ENCODE peak calls at places on chromosomes 7 and 10, in six cellular contexts. One of them, this sample, is unnamed.

GRCh38 chr7:141154131-141154732 is 80.4 kb downstream of the TMEM178B start:
- DNase-seq in GM23338: no peak
- DNase-seq in heart right ventricle: no peak
- DNase-seq in left lung: no peak
- DNase-seq in BE2C: no peak
- DNase-seq in IMR-90: no peak
- DNase-seq in this sample: no peak

GRCh38 chr10:96188911-96189310 is 58.8 kb downstream of the ZNF518A start:
- DNase-seq in heart right ventricle: no peak
- DNase-seq in GM23338: no peak
- DNase-seq in left lung: no peak
- DNase-seq in BE2C: no peak
- DNase-seq in IMR-90: peak; percentile 36
- DNase-seq in this sample: no peak

GRCh38 chr10:95330966-95331453 is 40.2 kb upstream of the PDLIM1 start:
- DNase-seq in GM23338: no peak
- DNase-seq in IMR-90: peak; percentile 52
- DNase-seq in heart right ventricle: no peak
- DNase-seq in BE2C: no peak
- DNase-seq in left lung: no peak
- DNase-seq in this sample: no peak

GRCh38 chr7:134873253-134873652 is 93.8 kb downstream of the CALD1 start:
- DNase-seq in GM23338: no peak
- DNase-seq in heart right ventricle: no peak
- DNase-seq in BE2C: no peak
- DNase-seq in IMR-90: peak; percentile 47
- DNase-seq in left lung: no peak
- DNase-seq in this sample: peak; percentile 78

GRCh38 chr7:128270799-128271411 is 29.8 kb downstream of the LEP start:
- DNase-seq in left lung: peak; percentile 80
- DNase-seq in GM23338: peak; percentile 73
- DNase-seq in heart right ventricle: no peak
- DNase-seq in IMR-90: no peak
- DNase-seq in BE2C: no peak
- DNase-seq in this sample: no peak

GRCh38 chr7:3771906-3772305 is 470.9 kb downstream of the SDK1 start:
- DNase-seq in IMR-90: no peak
- DNase-seq in left lung: no peak
- DNase-seq in heart right ventricle: no peak
- DNase-seq in GM23338: no peak
- DNase-seq in BE2C: no peak
- DNase-seq in this sample: no peak

GRCh38 chr7:86970547-86970946 is 88.9 kb downstream of the ELAPOR2 start:
- DNase-seq in GM23338: no peak
- DNase-seq in left lung: no peak
- DNase-seq in heart right ventricle: no peak
- DNase-seq in BE2C: no peak
- DNase-seq in IMR-90: no peak
- DNase-seq in this sample: no peak

GRCh38 chr7:117173001-117173400 is 149.9 kb downstream of the WNT2 start:
- DNase-seq in BE2C: no peak
- DNase-seq in left lung: no peak
- DNase-seq in IMR-90: no peak
- DNase-seq in GM23338: no peak
- DNase-seq in heart right ventricle: no peak
- DNase-seq in this sample: no peak

GRCh38 chr10:79188154-79188763 is 119.5 kb downstream of the ZMIZ1 start:
- DNase-seq in IMR-90: no peak
- DNase-seq in BE2C: no peak
- DNase-seq in GM23338: no peak
- DNase-seq in heart right ventricle: no peak
- DNase-seq in left lung: peak; percentile 68
- DNase-seq in this sample: no peak

GRCh38 chr7:128030263-128030998 is 806 bp downstream of the LRRC4 start:
- DNase-seq in GM23338: peak; percentile 67
- DNase-seq in heart right ventricle: no peak
- DNase-seq in IMR-90: no peak
- DNase-seq in BE2C: no peak
- DNase-seq in left lung: no peak
- DNase-seq in this sample: no peak

GRCh38 chr7:38846280-38846679 is 62.7 kb downstream of the VPS41 start:
- DNase-seq in BE2C: no peak
- DNase-seq in GM23338: no peak
- DNase-seq in left lung: no peak
- DNase-seq in heart right ventricle: no peak
- DNase-seq in IMR-90: peak; percentile 78
- DNase-seq in this sample: peak; percentile 67

GRCh38 chr10:269440-270074 is 134.3 kb downstream of the ZMYND11 start:
- DNase-seq in BE2C: no peak
- DNase-seq in GM23338: peak; percentile 27
- DNase-seq in IMR-90: no peak
- DNase-seq in heart right ventricle: no peak
- DNase-seq in left lung: no peak
- DNase-seq in this sample: no peak
- H3K4me1 ChIP-seq in BE2C: peaks cover 19% of the 10 kb centered on the region
- H3K4me1 ChIP-seq in GM23338: peaks cover 11% of the 10 kb centered on the region
- H3K4me1 ChIP-seq in IMR-90: peaks cover 3% of the 10 kb centered on the region
- H3K4me1 ChIP-seq in heart right ventricle: no peaks in the 10 kb centered on the region
- H3K4me1 ChIP-seq in left lung: no peaks in the 10 kb centered on the region
- H3K4me1 ChIP-seq in this sample: peaks cover 3% of the 10 kb centered on the region

GRCh38 chr7:26625286-26625685 is 239.1 kb downstream of the SKAP2 start:
- DNase-seq in BE2C: no peak
- DNase-seq in heart right ventricle: no peak
- DNase-seq in GM23338: no peak
- DNase-seq in IMR-90: no peak
- DNase-seq in left lung: no peak
- DNase-seq in this sample: no peak

GRCh38 chr7:26626156-26626555 is 238.2 kb downstream of the SKAP2 start:
- DNase-seq in GM23338: no peak
- DNase-seq in heart right ventricle: no peak
- DNase-seq in IMR-90: no peak
- DNase-seq in BE2C: no peak
- DNase-seq in left lung: no peak
- DNase-seq in this sample: no peak

GRCh38 chr7:26626687-26627086 is 237.7 kb downstream of the SKAP2 start:
- DNase-seq in heart right ventricle: no peak
- DNase-seq in GM23338: no peak
- DNase-seq in IMR-90: no peak
- DNase-seq in BE2C: no peak
- DNase-seq in left lung: no peak
- DNase-seq in this sample: no peak

GRCh38 chr7:26624839-26625238 is 239.6 kb downstream of the SKAP2 start:
- DNase-seq in IMR-90: no peak
- DNase-seq in GM23338: no peak
- DNase-seq in left lung: no peak
- DNase-seq in heart right ventricle: no peak
- DNase-seq in BE2C: no peak
- DNase-seq in this sample: no peak

DNA sequence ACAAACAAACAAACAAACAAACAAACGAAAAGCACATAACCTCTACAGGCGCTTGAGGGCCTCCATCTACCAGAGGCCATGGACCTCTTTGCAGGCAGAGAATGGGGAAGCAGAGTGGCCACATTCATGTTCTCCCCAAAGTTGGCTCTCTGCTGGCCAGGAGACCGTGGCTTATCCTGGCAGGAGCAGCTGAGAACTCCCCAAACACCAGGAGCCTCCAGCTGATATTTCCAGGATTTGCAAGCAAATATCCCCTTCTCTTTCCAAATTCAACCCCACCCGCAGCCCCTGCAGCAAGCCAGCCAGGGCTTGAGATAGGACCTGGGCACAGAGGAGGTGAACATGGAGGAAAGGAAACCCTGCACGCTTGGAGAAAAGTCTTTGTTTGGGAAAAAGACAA is 240.0 kb downstream of the SKAP2 start:
- DNase-seq in GM23338: no peak
- DNase-seq in IMR-90: no peak
- DNase-seq in BE2C: no peak
- DNase-seq in heart right ventricle: no peak
- DNase-seq in left lung: no peak
- DNase-seq in this sample: no peak
- H3K27me3 ChIP-seq in GM23338: no peaks in the 10 kb centered on the region
- H3K27me3 ChIP-seq in IMR-90: peaks cover 6% of the 10 kb centered on the region
- H3K27me3 ChIP-seq in BE2C: peaks cover 18% of the 10 kb centered on the region
- H3K27me3 ChIP-seq in heart right ventricle: no peaks in the 10 kb centered on the region
- H3K27me3 ChIP-seq in left lung: no peaks in the 10 kb centered on the region
- H3K27me3 ChIP-seq in this sample: no peaks in the 10 kb centered on the region

GRCh38 chr7:96985992-96986391 is 19.4 kb upstream of the DLX6 start:
- DNase-seq in heart right ventricle: no peak
- DNase-seq in GM23338: no peak
- DNase-seq in BE2C: no peak
- DNase-seq in IMR-90: no peak
- DNase-seq in left lung: no peak
- DNase-seq in this sample: no peak
- H3K4me1 ChIP-seq in heart right ventricle: no peaks in the 10 kb centered on the region
- H3K4me1 ChIP-seq in GM23338: peaks cover 57% of the 10 kb centered on the region
- H3K4me1 ChIP-seq in BE2C: no peaks in the 10 kb centered on the region
- H3K4me1 ChIP-seq in IMR-90: no peaks in the 10 kb centered on the region
- H3K4me1 ChIP-seq in left lung: no peaks in the 10 kb centered on the region
- H3K4me1 ChIP-seq in this sample: no peaks in the 10 kb centered on the region

GRCh38 chr10:101758858-101759257 is 17.1 kb downstream of the FGF8 start:
- DNase-seq in heart right ventricle: no peak
- DNase-seq in GM23338: no peak
- DNase-seq in left lung: no peak
- DNase-seq in BE2C: no peak
- DNase-seq in IMR-90: no peak
- DNase-seq in this sample: no peak
- H3K27me3 ChIP-seq in heart right ventricle: no peaks in the 10 kb centered on the region
- H3K27me3 ChIP-seq in GM23338: peaks cover 5% of the 10 kb centered on the region
- H3K27me3 ChIP-seq in left lung: peaks cover 21% of the 10 kb centered on the region
- H3K27me3 ChIP-seq in BE2C: no peaks in the 10 kb centered on the region
- H3K27me3 ChIP-seq in IMR-90: peaks cover 73% of the 10 kb centered on the region
- H3K27me3 ChIP-seq in this sample: no peaks in the 10 kb centered on the region

DNA sequence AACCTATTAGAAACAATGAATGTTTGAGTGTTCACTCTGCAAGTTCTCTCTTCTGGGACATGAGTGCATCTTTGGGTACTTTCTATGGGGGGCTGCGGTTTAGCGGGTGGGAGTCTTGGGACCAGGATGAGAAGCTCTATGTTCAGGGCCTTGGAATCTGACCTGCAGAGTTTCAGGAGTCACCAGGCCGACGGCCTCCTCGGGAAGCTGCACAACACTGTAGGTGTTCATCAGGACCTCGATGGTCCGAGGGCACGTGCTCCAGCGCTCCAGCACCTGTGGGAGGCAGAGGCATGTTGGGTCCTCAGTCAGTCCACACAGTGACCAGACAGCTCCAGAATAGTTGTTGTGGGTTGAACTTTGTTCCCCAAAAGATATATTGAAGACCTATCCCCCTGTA is 8.9 kb upstream of the GBX1 start:
- DNase-seq in IMR-90: no peak
- DNase-seq in BE2C: no peak
- DNase-seq in GM23338: no peak
- DNase-seq in heart right ventricle: no peak
- DNase-seq in left lung: peak; percentile 55
- DNase-seq in this sample: no peak
- H3K4me1 ChIP-seq in IMR-90: no peaks in the 10 kb centered on the region
- H3K4me1 ChIP-seq in BE2C: no peaks in the 10 kb centered on the region
- H3K4me1 ChIP-seq in GM23338: no peaks in the 10 kb centered on the region
- H3K4me1 ChIP-seq in heart right ventricle: no peaks in the 10 kb centered on the region
- H3K4me1 ChIP-seq in left lung: no peaks in the 10 kb centered on the region
- H3K4me1 ChIP-seq in this sample: no peaks in the 10 kb centered on the region

GRCh38 chr7:154484943-154485342 is 432.7 kb downstream of the DPP6 start:
- DNase-seq in heart right ventricle: no peak
- DNase-seq in left lung: no peak
- DNase-seq in BE2C: no peak
- DNase-seq in IMR-90: no peak
- DNase-seq in GM23338: no peak
- DNase-seq in this sample: no peak
- H3K27me3 ChIP-seq in heart right ventricle: no peaks in the 10 kb centered on the region
- H3K27me3 ChIP-seq in left lung: no peaks in the 10 kb centered on the region
- H3K27me3 ChIP-seq in BE2C: no peaks in the 10 kb centered on the region
- H3K27me3 ChIP-seq in IMR-90: no peaks in the 10 kb centered on the region
- H3K27me3 ChIP-seq in GM23338: no peaks in the 10 kb centered on the region
- H3K27me3 ChIP-seq in this sample: no peaks in the 10 kb centered on the region

This sample was measured in cardiac muscle cell.